ENCODE peak calls at places on chromosomes 13 and 19, in ten cellular contexts. One of them, this sample, is unnamed.

GRCh38 chr19:7067716-7068115 is 1.8 kb upstream of the ZNF557 start:
- DNase-seq in OCI-LY7: no peak
- DNase-seq in amniotic stem cell: no peak
- DNase-seq in activated T-helper 1 cell treated with anti-CD3 and anti-CD28 coated beads, Interleukin-12 subunit alpha, Interleukin-12 subunit beta, Interleukin-2, Interleukin-4 antibody, amounts not matched to agents 30 ng/mL and 10 ng/mL and 1 ng/mL, durations not matched to agents 14 hours and 24 hours and 36 hours: no peak
- DNase-seq in pons: no peak
- DNase-seq in NCI-H2029: no peak
- DNase-seq in HFF-Myc: no peak
- DNase-seq in GM12892: no peak
- DNase-seq in lower leg skin: no peak
- DNase-seq in activated naive CD4-positive, alpha-beta T cell treated with anti-CD3 and anti-CD28 coated beads for 36 hours: no peak
- DNase-seq in this sample: no peak

GRCh38 chr19:48633148-48634035 is 3.8 kb downstream of the DBP start:
- DNase-seq in OCI-LY7: no peak
- DNase-seq in amniotic stem cell: no peak
- DNase-seq in activated T-helper 1 cell treated with anti-CD3 and anti-CD28 coated beads, Interleukin-12 subunit alpha, Interleukin-12 subunit beta, Interleukin-2, Interleukin-4 antibody, amounts not matched to agents 30 ng/mL and 10 ng/mL and 1 ng/mL, durations not matched to agents 14 hours and 24 hours and 36 hours: no peak
- DNase-seq in pons: peak; percentile 5
- DNase-seq in NCI-H2029: no peak
- DNase-seq in HFF-Myc: no peak
- DNase-seq in GM12892: no peak
- DNase-seq in lower leg skin: no peak
- DNase-seq in activated naive CD4-positive, alpha-beta T cell treated with anti-CD3 and anti-CD28 coated beads for 36 hours: no peak
- DNase-seq in this sample: peak; percentile 74

GRCh38 chr19:30393729-30394480 is 21.7 kb downstream of the ZNF536 start:
- DNase-seq in OCI-LY7: no peak
- DNase-seq in amniotic stem cell: no peak
- DNase-seq in activated T-helper 1 cell treated with anti-CD3 and anti-CD28 coated beads, Interleukin-12 subunit alpha, Interleukin-12 subunit beta, Interleukin-2, Interleukin-4 antibody, amounts not matched to agents 30 ng/mL and 10 ng/mL and 1 ng/mL, durations not matched to agents 14 hours and 24 hours and 36 hours: no peak
- DNase-seq in pons: no peak
- DNase-seq in NCI-H2029: no peak
- DNase-seq in HFF-Myc: no peak
- DNase-seq in GM12892: no peak
- DNase-seq in lower leg skin: no peak
- DNase-seq in activated naive CD4-positive, alpha-beta T cell treated with anti-CD3 and anti-CD28 coated beads for 36 hours: no peak
- DNase-seq in this sample: no peak

GRCh38 chr13:98450495-98451167 is 126.3 kb downstream of the STK24 start:
- DNase-seq in OCI-LY7: peak; percentile 19
- DNase-seq in amniotic stem cell: no peak
- DNase-seq in activated T-helper 1 cell treated with anti-CD3 and anti-CD28 coated beads, Interleukin-12 subunit alpha, Interleukin-12 subunit beta, Interleukin-2, Interleukin-4 antibody, amounts not matched to agents 30 ng/mL and 10 ng/mL and 1 ng/mL, durations not matched to agents 14 hours and 24 hours and 36 hours: no peak
- DNase-seq in pons: peak; percentile 42
- DNase-seq in NCI-H2029: no peak
- DNase-seq in HFF-Myc: no peak
- DNase-seq in GM12892: no peak
- DNase-seq in lower leg skin: no peak
- DNase-seq in activated naive CD4-positive, alpha-beta T cell treated with anti-CD3 and anti-CD28 coated beads for 36 hours: peak; percentile 55
- DNase-seq in this sample: peak; percentile 24

GRCh38 chr13:99153219-99153618 is 47.4 kb upstream of the UBAC2 start:
- DNase-seq in OCI-LY7: no peak
- DNase-seq in amniotic stem cell: no peak
- DNase-seq in activated T-helper 1 cell treated with anti-CD3 and anti-CD28 coated beads, Interleukin-12 subunit alpha, Interleukin-12 subunit beta, Interleukin-2, Interleukin-4 antibody, amounts not matched to agents 30 ng/mL and 10 ng/mL and 1 ng/mL, durations not matched to agents 14 hours and 24 hours and 36 hours: no peak
- DNase-seq in pons: no peak
- DNase-seq in NCI-H2029: no peak
- DNase-seq in HFF-Myc: no peak
- DNase-seq in GM12892: no peak
- DNase-seq in lower leg skin: no peak
- DNase-seq in activated naive CD4-positive, alpha-beta T cell treated with anti-CD3 and anti-CD28 coated beads for 36 hours: no peak
- DNase-seq in this sample: no peak

GRCh38 chr19:55441692-55442321 is 1.3 kb downstream of the SHISA7 start:
- DNase-seq in OCI-LY7: no peak
- DNase-seq in amniotic stem cell: no peak
- DNase-seq in activated T-helper 1 cell treated with anti-CD3 and anti-CD28 coated beads, Interleukin-12 subunit alpha, Interleukin-12 subunit beta, Interleukin-2, Interleukin-4 antibody, amounts not matched to agents 30 ng/mL and 10 ng/mL and 1 ng/mL, durations not matched to agents 14 hours and 24 hours and 36 hours: no peak
- DNase-seq in pons: no peak
- DNase-seq in NCI-H2029: peak; percentile 16
- DNase-seq in HFF-Myc: no peak
- DNase-seq in GM12892: no peak
- DNase-seq in lower leg skin: no peak
- DNase-seq in activated naive CD4-positive, alpha-beta T cell treated with anti-CD3 and anti-CD28 coated beads for 36 hours: no peak
- DNase-seq in this sample: no peak

GRCh38 chr19:45049073-45049736 is 10.4 kb downstream of the CLASRP start:
- DNase-seq in OCI-LY7: no peak
- DNase-seq in amniotic stem cell: no peak
- DNase-seq in activated T-helper 1 cell treated with anti-CD3 and anti-CD28 coated beads, Interleukin-12 subunit alpha, Interleukin-12 subunit beta, Interleukin-2, Interleukin-4 antibody, amounts not matched to agents 30 ng/mL and 10 ng/mL and 1 ng/mL, durations not matched to agents 14 hours and 24 hours and 36 hours: no peak
- DNase-seq in pons: peak; percentile 48
- DNase-seq in NCI-H2029: no peak
- DNase-seq in HFF-Myc: no peak
- DNase-seq in GM12892: no peak
- DNase-seq in lower leg skin: no peak
- DNase-seq in activated naive CD4-positive, alpha-beta T cell treated with anti-CD3 and anti-CD28 coated beads for 36 hours: no peak
- DNase-seq in this sample: no peak

GRCh38 chr19:38665950-38666661 is 18.7 kb downstream of the ACTN4 start:
- DNase-seq in OCI-LY7: no peak
- DNase-seq in amniotic stem cell: no peak
- DNase-seq in activated T-helper 1 cell treated with anti-CD3 and anti-CD28 coated beads, Interleukin-12 subunit alpha, Interleukin-12 subunit beta, Interleukin-2, Interleukin-4 antibody, amounts not matched to agents 30 ng/mL and 10 ng/mL and 1 ng/mL, durations not matched to agents 14 hours and 24 hours and 36 hours: no peak
- DNase-seq in pons: no peak
- DNase-seq in NCI-H2029: no peak
- DNase-seq in HFF-Myc: no peak
- DNase-seq in GM12892: no peak
- DNase-seq in lower leg skin: peak; percentile 93
- DNase-seq in activated naive CD4-positive, alpha-beta T cell treated with anti-CD3 and anti-CD28 coated beads for 36 hours: no peak
- DNase-seq in this sample: no peak

GRCh38 chr19:51192689-51193088 is 32.2 kb upstream of the CD33 start:
- DNase-seq in OCI-LY7: no peak
- DNase-seq in amniotic stem cell: no peak
- DNase-seq in activated T-helper 1 cell treated with anti-CD3 and anti-CD28 coated beads, Interleukin-12 subunit alpha, Interleukin-12 subunit beta, Interleukin-2, Interleukin-4 antibody, amounts not matched to agents 30 ng/mL and 10 ng/mL and 1 ng/mL, durations not matched to agents 14 hours and 24 hours and 36 hours: no peak
- DNase-seq in pons: no peak
- DNase-seq in NCI-H2029: no peak
- DNase-seq in HFF-Myc: no peak
- DNase-seq in GM12892: no peak
- DNase-seq in lower leg skin: peak; percentile 65
- DNase-seq in activated naive CD4-positive, alpha-beta T cell treated with anti-CD3 and anti-CD28 coated beads for 36 hours: no peak
- DNase-seq in this sample: no peak

GRCh38 chr13:66159526-66159925 is 1070.6 kb downstream of the PCDH9 start:
- DNase-seq in OCI-LY7: no peak
- DNase-seq in amniotic stem cell: no peak
- DNase-seq in activated T-helper 1 cell treated with anti-CD3 and anti-CD28 coated beads, Interleukin-12 subunit alpha, Interleukin-12 subunit beta, Interleukin-2, Interleukin-4 antibody, amounts not matched to agents 30 ng/mL and 10 ng/mL and 1 ng/mL, durations not matched to agents 14 hours and 24 hours and 36 hours: no peak
- DNase-seq in pons: no peak
- DNase-seq in NCI-H2029: no peak
- DNase-seq in HFF-Myc: no peak
- DNase-seq in GM12892: no peak
- DNase-seq in lower leg skin: no peak
- DNase-seq in activated naive CD4-positive, alpha-beta T cell treated with anti-CD3 and anti-CD28 coated beads for 36 hours: no peak
- DNase-seq in this sample: no peak

GRCh38 chr19:2181618-2181997 is 17.9 kb downstream of the DOT1L start:
- DNase-seq in OCI-LY7: no peak
- DNase-seq in amniotic stem cell: no peak
- DNase-seq in activated T-helper 1 cell treated with anti-CD3 and anti-CD28 coated beads, Interleukin-12 subunit alpha, Interleukin-12 subunit beta, Interleukin-2, Interleukin-4 antibody, amounts not matched to agents 30 ng/mL and 10 ng/mL and 1 ng/mL, durations not matched to agents 14 hours and 24 hours and 36 hours: no peak
- DNase-seq in pons: no peak
- DNase-seq in NCI-H2029: no peak
- DNase-seq in HFF-Myc: no peak
- DNase-seq in GM12892: no peak
- DNase-seq in lower leg skin: no peak
- DNase-seq in activated naive CD4-positive, alpha-beta T cell treated with anti-CD3 and anti-CD28 coated beads for 36 hours: no peak
- DNase-seq in this sample: no peak

GRCh38 chr13:114035583-114036501 is 62.0 kb upstream of the C13orf46 start:
- DNase-seq in OCI-LY7: no peak
- DNase-seq in amniotic stem cell: no peak
- DNase-seq in activated T-helper 1 cell treated with anti-CD3 and anti-CD28 coated beads, Interleukin-12 subunit alpha, Interleukin-12 subunit beta, Interleukin-2, Interleukin-4 antibody, amounts not matched to agents 30 ng/mL and 10 ng/mL and 1 ng/mL, durations not matched to agents 14 hours and 24 hours and 36 hours: no peak
- DNase-seq in pons: peak; percentile 95
- DNase-seq in NCI-H2029: no peak
- DNase-seq in HFF-Myc: no peak
- DNase-seq in GM12892: no peak
- DNase-seq in lower leg skin: no peak
- DNase-seq in activated naive CD4-positive, alpha-beta T cell treated with anti-CD3 and anti-CD28 coated beads for 36 hours: no peak
- DNase-seq in this sample: no peak

GRCh38 chr19:35045667-35046300 is 4.3 kb downstream of the HPN start:
- DNase-seq in OCI-LY7: peak; percentile 86
- DNase-seq in amniotic stem cell: no peak
- DNase-seq in activated T-helper 1 cell treated with anti-CD3 and anti-CD28 coated beads, Interleukin-12 subunit alpha, Interleukin-12 subunit beta, Interleukin-2, Interleukin-4 antibody, amounts not matched to agents 30 ng/mL and 10 ng/mL and 1 ng/mL, durations not matched to agents 14 hours and 24 hours and 36 hours: peak; percentile 34
- DNase-seq in pons: peak; percentile 88
- DNase-seq in NCI-H2029: no peak
- DNase-seq in HFF-Myc: peak; percentile 37
- DNase-seq in GM12892: peak; percentile 58
- DNase-seq in lower leg skin: no peak
- DNase-seq in activated naive CD4-positive, alpha-beta T cell treated with anti-CD3 and anti-CD28 coated beads for 36 hours: peak; percentile 81
- DNase-seq in this sample: peak; percentile 62

GRCh38 chr19:53980553-53981407 is 10.7 kb upstream of the CACNG6 start:
- DNase-seq in OCI-LY7: no peak
- DNase-seq in amniotic stem cell: no peak
- DNase-seq in activated T-helper 1 cell treated with anti-CD3 and anti-CD28 coated beads, Interleukin-12 subunit alpha, Interleukin-12 subunit beta, Interleukin-2, Interleukin-4 antibody, amounts not matched to agents 30 ng/mL and 10 ng/mL and 1 ng/mL, durations not matched to agents 14 hours and 24 hours and 36 hours: no peak
- DNase-seq in pons: peak; percentile 15
- DNase-seq in NCI-H2029: no peak
- DNase-seq in HFF-Myc: no peak
- DNase-seq in GM12892: no peak
- DNase-seq in lower leg skin: no peak
- DNase-seq in activated naive CD4-positive, alpha-beta T cell treated with anti-CD3 and anti-CD28 coated beads for 36 hours: no peak
- DNase-seq in this sample: no peak

GRCh38 chr19:38265213-38265861 is 964 bp downstream of the SPINT2 start:
- DNase-seq in OCI-LY7: peak; percentile 61
- DNase-seq in amniotic stem cell: no peak
- DNase-seq in activated T-helper 1 cell treated with anti-CD3 and anti-CD28 coated beads, Interleukin-12 subunit alpha, Interleukin-12 subunit beta, Interleukin-2, Interleukin-4 antibody, amounts not matched to agents 30 ng/mL and 10 ng/mL and 1 ng/mL, durations not matched to agents 14 hours and 24 hours and 36 hours: no peak
- DNase-seq in pons: no peak
- DNase-seq in NCI-H2029: no peak
- DNase-seq in HFF-Myc: no peak
- DNase-seq in GM12892: no peak
- DNase-seq in lower leg skin: no peak
- DNase-seq in activated naive CD4-positive, alpha-beta T cell treated with anti-CD3 and anti-CD28 coated beads for 36 hours: no peak
- DNase-seq in this sample: no peak

GRCh38 chr19:19049406-19049805 is 14.4 kb upstream of the SLC25A42 start:
- DNase-seq in OCI-LY7: no peak
- DNase-seq in amniotic stem cell: no peak
- DNase-seq in activated T-helper 1 cell treated with anti-CD3 and anti-CD28 coated beads, Interleukin-12 subunit alpha, Interleukin-12 subunit beta, Interleukin-2, Interleukin-4 antibody, amounts not matched to agents 30 ng/mL and 10 ng/mL and 1 ng/mL, durations not matched to agents 14 hours and 24 hours and 36 hours: no peak
- DNase-seq in pons: no peak
- DNase-seq in NCI-H2029: no peak
- DNase-seq in HFF-Myc: no peak
- DNase-seq in GM12892: no peak
- DNase-seq in lower leg skin: no peak
- DNase-seq in activated naive CD4-positive, alpha-beta T cell treated with anti-CD3 and anti-CD28 coated beads for 36 hours: no peak
- DNase-seq in this sample: peak; percentile 44

GRCh38 chr19:35318679-35319448 is 10.1 kb upstream of the CD22 start:
- DNase-seq in OCI-LY7: no peak
- DNase-seq in amniotic stem cell: no peak
- DNase-seq in activated T-helper 1 cell treated with anti-CD3 and anti-CD28 coated beads, Interleukin-12 subunit alpha, Interleukin-12 subunit beta, Interleukin-2, Interleukin-4 antibody, amounts not matched to agents 30 ng/mL and 10 ng/mL and 1 ng/mL, durations not matched to agents 14 hours and 24 hours and 36 hours: no peak
- DNase-seq in pons: peak; percentile 88
- DNase-seq in NCI-H2029: no peak
- DNase-seq in HFF-Myc: peak; percentile 56
- DNase-seq in GM12892: peak; percentile 13
- DNase-seq in lower leg skin: peak; percentile 95
- DNase-seq in activated naive CD4-positive, alpha-beta T cell treated with anti-CD3 and anti-CD28 coated beads for 36 hours: peak; percentile 52
- DNase-seq in this sample: peak; percentile 55

GRCh38 chr13:110757296-110757695 is 43.8 kb downstream of the ING1 start:
- DNase-seq in OCI-LY7: no peak
- DNase-seq in amniotic stem cell: no peak
- DNase-seq in activated T-helper 1 cell treated with anti-CD3 and anti-CD28 coated beads, Interleukin-12 subunit alpha, Interleukin-12 subunit beta, Interleukin-2, Interleukin-4 antibody, amounts not matched to agents 30 ng/mL and 10 ng/mL and 1 ng/mL, durations not matched to agents 14 hours and 24 hours and 36 hours: no peak
- DNase-seq in pons: no peak
- DNase-seq in NCI-H2029: no peak
- DNase-seq in HFF-Myc: no peak
- DNase-seq in GM12892: no peak
- DNase-seq in lower leg skin: no peak
- DNase-seq in activated naive CD4-positive, alpha-beta T cell treated with anti-CD3 and anti-CD28 coated beads for 36 hours: no peak
- DNase-seq in this sample: no peak

GRCh38 chr19:5960005-5961001 is 17.6 kb downstream of the RANBP3 start:
- DNase-seq in OCI-LY7: no peak
- DNase-seq in amniotic stem cell: no peak
- DNase-seq in activated T-helper 1 cell treated with anti-CD3 and anti-CD28 coated beads, Interleukin-12 subunit alpha, Interleukin-12 subunit beta, Interleukin-2, Interleukin-4 antibody, amounts not matched to agents 30 ng/mL and 10 ng/mL and 1 ng/mL, durations not matched to agents 14 hours and 24 hours and 36 hours: no peak
- DNase-seq in pons: peak; percentile 55
- DNase-seq in NCI-H2029: peak; percentile 78
- DNase-seq in HFF-Myc: no peak
- DNase-seq in GM12892: no peak
- DNase-seq in lower leg skin: no peak
- DNase-seq in activated naive CD4-positive, alpha-beta T cell treated with anti-CD3 and anti-CD28 coated beads for 36 hours: no peak
- DNase-seq in this sample: no peak

GRCh38 chr19:48490980-48491792 is 20.4 kb downstream of the LMTK3 start:
- DNase-seq in OCI-LY7: peak; percentile 80
- DNase-seq in amniotic stem cell: no peak
- DNase-seq in activated T-helper 1 cell treated with anti-CD3 and anti-CD28 coated beads, Interleukin-12 subunit alpha, Interleukin-12 subunit beta, Interleukin-2, Interleukin-4 antibody, amounts not matched to agents 30 ng/mL and 10 ng/mL and 1 ng/mL, durations not matched to agents 14 hours and 24 hours and 36 hours: no peak
- DNase-seq in pons: no peak
- DNase-seq in NCI-H2029: peak; percentile 49
- DNase-seq in HFF-Myc: no peak
- DNase-seq in GM12892: peak; percentile 91
- DNase-seq in lower leg skin: no peak
- DNase-seq in activated naive CD4-positive, alpha-beta T cell treated with anti-CD3 and anti-CD28 coated beads for 36 hours: peak; percentile 54
- DNase-seq in this sample: peak; percentile 87

GRCh38 chr13:85509512-85509911 is 289.7 kb downstream of the SLITRK6 start:
- DNase-seq in OCI-LY7: no peak
- DNase-seq in amniotic stem cell: no peak
- DNase-seq in activated T-helper 1 cell treated with anti-CD3 and anti-CD28 coated beads, Interleukin-12 subunit alpha, Interleukin-12 subunit beta, Interleukin-2, Interleukin-4 antibody, amounts not matched to agents 30 ng/mL and 10 ng/mL and 1 ng/mL, durations not matched to agents 14 hours and 24 hours and 36 hours: no peak
- DNase-seq in pons: no peak
- DNase-seq in NCI-H2029: no peak
- DNase-seq in HFF-Myc: no peak
- DNase-seq in GM12892: no peak
- DNase-seq in lower leg skin: no peak
- DNase-seq in activated naive CD4-positive, alpha-beta T cell treated with anti-CD3 and anti-CD28 coated beads for 36 hours: no peak
- DNase-seq in this sample: no peak

GRCh38 chr13:110138009-110138699 is 168.8 kb downstream of the COL4A1 start:
- DNase-seq in OCI-LY7: peak; percentile 2
- DNase-seq in amniotic stem cell: peak; percentile 69
- DNase-seq in activated T-helper 1 cell treated with anti-CD3 and anti-CD28 coated beads, Interleukin-12 subunit alpha, Interleukin-12 subunit beta, Interleukin-2, Interleukin-4 antibody, amounts not matched to agents 30 ng/mL and 10 ng/mL and 1 ng/mL, durations not matched to agents 14 hours and 24 hours and 36 hours: peak; percentile 59
- DNase-seq in pons: no peak
- DNase-seq in NCI-H2029: peak; percentile 88
- DNase-seq in HFF-Myc: no peak
- DNase-seq in GM12892: peak; percentile 29
- DNase-seq in lower leg skin: peak; percentile 92
- DNase-seq in activated naive CD4-positive, alpha-beta T cell treated with anti-CD3 and anti-CD28 coated beads for 36 hours: peak; percentile 85
- DNase-seq in this sample: peak; percentile 96

GRCh38 chr13:43894438-43894837 is 14.7 kb downstream of the LACC1 start:
- DNase-seq in OCI-LY7: peak; percentile 18
- DNase-seq in amniotic stem cell: no peak
- DNase-seq in activated T-helper 1 cell treated with anti-CD3 and anti-CD28 coated beads, Interleukin-12 subunit alpha, Interleukin-12 subunit beta, Interleukin-2, Interleukin-4 antibody, amounts not matched to agents 30 ng/mL and 10 ng/mL and 1 ng/mL, durations not matched to agents 14 hours and 24 hours and 36 hours: no peak
- DNase-seq in pons: no peak
- DNase-seq in NCI-H2029: no peak
- DNase-seq in HFF-Myc: no peak
- DNase-seq in GM12892: no peak
- DNase-seq in lower leg skin: no peak
- DNase-seq in activated naive CD4-positive, alpha-beta T cell treated with anti-CD3 and anti-CD28 coated beads for 36 hours: no peak
- DNase-seq in this sample: peak; percentile 4

GRCh38 chr19:22116760-22117159 is 64.5 kb downstream of the ZNF257 start:
- DNase-seq in OCI-LY7: no peak
- DNase-seq in amniotic stem cell: no peak
- DNase-seq in activated T-helper 1 cell treated with anti-CD3 and anti-CD28 coated beads, Interleukin-12 subunit alpha, Interleukin-12 subunit beta, Interleukin-2, Interleukin-4 antibody, amounts not matched to agents 30 ng/mL and 10 ng/mL and 1 ng/mL, durations not matched to agents 14 hours and 24 hours and 36 hours: no peak
- DNase-seq in pons: no peak
- DNase-seq in NCI-H2029: no peak
- DNase-seq in HFF-Myc: no peak
- DNase-seq in GM12892: no peak
- DNase-seq in lower leg skin: no peak
- DNase-seq in activated naive CD4-positive, alpha-beta T cell treated with anti-CD3 and anti-CD28 coated beads for 36 hours: no peak
- DNase-seq in this sample: no peak

GRCh38 chr13:34356686-34357434 is 538.9 kb downstream of the RFC3 start:
- DNase-seq in OCI-LY7: no peak
- DNase-seq in amniotic stem cell: no peak
- DNase-seq in activated T-helper 1 cell treated with anti-CD3 and anti-CD28 coated beads, Interleukin-12 subunit alpha, Interleukin-12 subunit beta, Interleukin-2, Interleukin-4 antibody, amounts not matched to agents 30 ng/mL and 10 ng/mL and 1 ng/mL, durations not matched to agents 14 hours and 24 hours and 36 hours: no peak
- DNase-seq in pons: no peak
- DNase-seq in NCI-H2029: no peak
- DNase-seq in HFF-Myc: no peak
- DNase-seq in GM12892: no peak
- DNase-seq in lower leg skin: no peak
- DNase-seq in activated naive CD4-positive, alpha-beta T cell treated with anti-CD3 and anti-CD28 coated beads for 36 hours: no peak
- DNase-seq in this sample: no peak

GRCh38 chr19:6238643-6239281 is 41.0 kb downstream of the MLLT1 start:
- DNase-seq in OCI-LY7: no peak
- DNase-seq in amniotic stem cell: no peak
- DNase-seq in activated T-helper 1 cell treated with anti-CD3 and anti-CD28 coated beads, Interleukin-12 subunit alpha, Interleukin-12 subunit beta, Interleukin-2, Interleukin-4 antibody, amounts not matched to agents 30 ng/mL and 10 ng/mL and 1 ng/mL, durations not matched to agents 14 hours and 24 hours and 36 hours: no peak
- DNase-seq in pons: no peak
- DNase-seq in NCI-H2029: peak; percentile 68
- DNase-seq in HFF-Myc: no peak
- DNase-seq in GM12892: peak; percentile 8
- DNase-seq in lower leg skin: no peak
- DNase-seq in activated naive CD4-positive, alpha-beta T cell treated with anti-CD3 and anti-CD28 coated beads for 36 hours: no peak
- DNase-seq in this sample: no peak

GRCh38 chr19:5479958-5480357 is 24.7 kb downstream of the ZNRF4 start:
- DNase-seq in OCI-LY7: no peak
- DNase-seq in amniotic stem cell: no peak
- DNase-seq in activated T-helper 1 cell treated with anti-CD3 and anti-CD28 coated beads, Interleukin-12 subunit alpha, Interleukin-12 subunit beta, Interleukin-2, Interleukin-4 antibody, amounts not matched to agents 30 ng/mL and 10 ng/mL and 1 ng/mL, durations not matched to agents 14 hours and 24 hours and 36 hours: no peak
- DNase-seq in pons: no peak
- DNase-seq in NCI-H2029: no peak
- DNase-seq in HFF-Myc: no peak
- DNase-seq in GM12892: no peak
- DNase-seq in lower leg skin: no peak
- DNase-seq in activated naive CD4-positive, alpha-beta T cell treated with anti-CD3 and anti-CD28 coated beads for 36 hours: no peak
- DNase-seq in this sample: no peak

GRCh38 chr13:73268306-73268705 is 209.5 kb downstream of the KLF5 start:
- DNase-seq in OCI-LY7: no peak
- DNase-seq in amniotic stem cell: no peak
- DNase-seq in activated T-helper 1 cell treated with anti-CD3 and anti-CD28 coated beads, Interleukin-12 subunit alpha, Interleukin-12 subunit beta, Interleukin-2, Interleukin-4 antibody, amounts not matched to agents 30 ng/mL and 10 ng/mL and 1 ng/mL, durations not matched to agents 14 hours and 24 hours and 36 hours: no peak
- DNase-seq in pons: no peak
- DNase-seq in NCI-H2029: no peak
- DNase-seq in HFF-Myc: no peak
- DNase-seq in GM12892: no peak
- DNase-seq in lower leg skin: no peak
- DNase-seq in activated naive CD4-positive, alpha-beta T cell treated with anti-CD3 and anti-CD28 coated beads for 36 hours: no peak
- DNase-seq in this sample: no peak

This sample was measured in NB4.